ENCODE peak calls at places on chromosomes 1 and 21, in five cellular contexts. B is activated CD8-positive, alpha-beta T cell treated with anti-CD3 and anti-CD28 coated beads for 36 hours; O is uterus; P is esophagus squamous epithelium; I is WTC11. Z is an unnamed sample.

GRCh38 chr1:30250338-30251022 is 472.9 kb downstream of the MATN1 start:
- DNase-seq in B (no peak), O (no peak), P (no peak), I (no peak), Z (no peak)

GRCh38 chr1:222828939-222829338 is 14.1 kb downstream of the DISP1 start:
- DNase-seq in B (no peak), O (no peak), P (no peak), I (no peak), Z (no peak)

GRCh38 chr1:3692593-3692992 is 40.3 kb downstream of the TP73 start:
- DNase-seq in B (no peak), O (no peak), P (no peak), I (no peak), Z (no peak)

GRCh38 chr21:42003051-42003461 is 7.1 kb downstream of the ZBTB21 start:
- DNase-seq in B (peak), O (no peak), P (no peak), I (no peak), Z (no peak)

GRCh38 chr1:20357796-20358195 is 67.1 kb downstream of the VWA5B1 start:
- DNase-seq in B (no peak), O (no peak), P (no peak), I (no peak), Z (no peak)

GRCh38 chr1:160637821-160638539 is 8.9 kb downstream of the SLAMF1 start:
- DNase-seq in B (peak), O (no peak), P (no peak), I (no peak), Z (peak)

GRCh38 chr1:30092051-30092858 is 631.1 kb downstream of the MATN1 start:
- DNase-seq in B (no peak), O (no peak), P (no peak), I (no peak), Z (no peak)

GRCh38 chr1:68111804-68112436 is 61.5 kb upstream of the DIRAS3 start:
- DNase-seq in B (no peak), O (peak), P (no peak), I (peak), Z (no peak)

GRCh38 chr1:207762622-207763021 is 10.8 kb downstream of the CD46 start:
- DNase-seq in B (no peak), O (no peak), P (no peak), I (no peak), Z (no peak)

GRCh38 chr1:168234846-168235547 is 9.2 kb downstream of the SFT2D2 start:
- DNase-seq in B (peak), O (no peak), P (no peak), I (peak), Z (peak)

GRCh38 chr1:55049914-55050278 is 10.5 kb downstream of the PCSK9 start:
- DNase-seq in B (no peak), O (no peak), P (no peak), I (no peak), Z (no peak)

GRCh38 chr1:59686170-59686569 is 128.6 kb upstream of the HOOK1 start:
- DNase-seq in B (no peak), O (no peak), P (no peak), I (no peak), Z (no peak)

GRCh38 chr1:225462714-225463574 is 35.1 kb upstream of the LBR start:
- DNase-seq in B (no peak), O (peak), P (no peak), I (no peak), Z (no peak)

GRCh38 chr1:244391761-244392160 is 59.9 kb downstream of the ADSS2 start:
- DNase-seq in B (no peak), O (no peak), P (no peak), I (no peak), Z (no peak)

GRCh38 chr1:10934150-10934818 is 78.2 kb upstream of the TARDBP start:
- DNase-seq in B (no peak), O (no peak), P (no peak), I (no peak), Z (no peak)

GRCh38 chr1:220827445-220828210 is 40.9 kb downstream of the MTARC1 start:
- DNase-seq in B (no peak), O (no peak), P (no peak), I (no peak), Z (no peak)

GRCh38 chr1:220828211-220828553 is 41.5 kb downstream of the MTARC1 start:
- DNase-seq in B (no peak), O (no peak), P (no peak), I (no peak), Z (no peak)

GRCh38 chr1:220828950-220829586 is 42.4 kb downstream of the MTARC1 start:
- DNase-seq in B (no peak), O (no peak), P (no peak), I (no peak), Z (no peak)

GRCh38 chr1:220834155-220834870 is 44.9 kb upstream of the HLX start:
- DNase-seq in B (no peak), O (no peak), P (no peak), I (no peak), Z (no peak)

GRCh38 chr1:220833436-220833835 is 45.8 kb upstream of the HLX start:
- DNase-seq in B (no peak), O (no peak), P (no peak), I (no peak), Z (no peak)
- TF ChIP-seq CTCF in B (no peak), O (no peak), P (no peak), I (no peak), Z (no peak)

GRCh38 chr21:44437696-44438431 is 17.4 kb upstream of the LRRC3 start:
- DNase-seq in B (no peak), O (no peak), P (no peak), I (no peak), Z (no peak)

GRCh38 chr21:44438531-44439210 is 16.6 kb upstream of the LRRC3 start:
- DNase-seq in B (no peak), O (no peak), P (no peak), I (no peak), Z (no peak)

GRCh38 chr21:44440241-44441040 is 14.9 kb upstream of the LRRC3 start:
- DNase-seq in B (no peak), O (no peak), P (no peak), I (no peak), Z (no peak)

GRCh38 chr21:44441041-44441400 is 14.3 kb upstream of the LRRC3 start:
- DNase-seq in B (no peak), O (no peak), P (no peak), I (no peak), Z (no peak)

GRCh38 chr21:44439211-44439600 is 16.1 kb upstream of the LRRC3 start:
- DNase-seq in B (no peak), O (no peak), P (no peak), I (no peak), Z (no peak)
- TF ChIP-seq CTCF in B (no peak), O (no peak), P (no peak), I (no peak), Z (no peak)

GRCh38 chr1:181501612-181502011 is 18.3 kb downstream of the CACNA1E start:
- DNase-seq in B (no peak), O (no peak), P (no peak), I (no peak), Z (no peak)

GRCh38 chr1:181499825-181500224 is 16.5 kb downstream of the CACNA1E start:
- DNase-seq in B (no peak), O (no peak), P (no peak), I (no peak), Z (no peak)

GRCh38 chr1:181493885-181494284 is 10.6 kb downstream of the CACNA1E start:
- DNase-seq in B (no peak), O (no peak), P (no peak), I (no peak), Z (no peak)

GRCh38 chr1:181496759-181497158 is 13.4 kb downstream of the CACNA1E start:
- DNase-seq in B (no peak), O (no peak), P (no peak), I (no peak), Z (no peak)

GRCh38 chr1:181497870-181498269 is 14.6 kb downstream of the CACNA1E start:
- DNase-seq in B (no peak), O (no peak), P (no peak), I (no peak), Z (no peak)
- TF ChIP-seq CTCF in B (no peak), O (no peak), P (no peak), I (no peak), Z (no peak)

DNA sequence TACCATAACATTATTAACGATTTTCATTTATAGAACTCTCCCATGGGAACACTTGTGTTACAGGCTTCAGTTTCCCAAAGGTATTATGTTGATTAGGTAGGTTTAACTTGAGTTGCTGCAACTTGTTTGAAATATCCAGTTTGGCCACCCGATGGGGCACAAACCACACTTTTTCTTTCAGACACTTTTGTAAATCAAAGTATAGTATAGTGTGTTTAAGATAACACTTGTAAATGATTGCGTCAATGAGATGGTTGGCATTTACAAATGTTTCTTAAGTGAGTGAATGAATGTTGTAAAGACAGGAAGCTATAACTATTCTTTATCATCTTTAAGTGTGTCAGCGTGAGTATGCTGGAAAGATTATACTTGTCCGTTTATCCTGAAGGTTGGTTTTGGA is 4.3 kb downstream of the XPR1 start:
- DNase-seq in B (no peak), O (no peak), P (no peak), I (no peak), Z (no peak)
- TF ChIP-seq CTCF in B (no peak), O (no peak), P (no peak), I (no peak), Z (no peak)

GRCh38 chr1:37098196-37098595 is 63.9 kb upstream of the GRIK3 start:
- DNase-seq in B (no peak), O (no peak), P (no peak), I (no peak), Z (no peak)

GRCh38 chr1:37092937-37093336 is 58.6 kb upstream of the GRIK3 start:
- DNase-seq in B (no peak), O (no peak), P (no peak), I (no peak), Z (no peak)

GRCh38 chr1:37094302-37094701 is 60.0 kb upstream of the GRIK3 start:
- DNase-seq in B (no peak), O (no peak), P (no peak), I (no peak), Z (no peak)

GRCh38 chr1:37100310-37100709 is 66.0 kb upstream of the GRIK3 start:
- DNase-seq in B (no peak), O (no peak), P (no peak), I (no peak), Z (no peak)

GRCh38 chr1:37096523-37096922 is 62.2 kb upstream of the GRIK3 start:
- DNase-seq in B (peak), O (no peak), P (no peak), I (peak), Z (no peak)
- TF ChIP-seq CTCF in B (peak), O (no peak), P (no peak), I (peak), Z (peak)

DNA sequence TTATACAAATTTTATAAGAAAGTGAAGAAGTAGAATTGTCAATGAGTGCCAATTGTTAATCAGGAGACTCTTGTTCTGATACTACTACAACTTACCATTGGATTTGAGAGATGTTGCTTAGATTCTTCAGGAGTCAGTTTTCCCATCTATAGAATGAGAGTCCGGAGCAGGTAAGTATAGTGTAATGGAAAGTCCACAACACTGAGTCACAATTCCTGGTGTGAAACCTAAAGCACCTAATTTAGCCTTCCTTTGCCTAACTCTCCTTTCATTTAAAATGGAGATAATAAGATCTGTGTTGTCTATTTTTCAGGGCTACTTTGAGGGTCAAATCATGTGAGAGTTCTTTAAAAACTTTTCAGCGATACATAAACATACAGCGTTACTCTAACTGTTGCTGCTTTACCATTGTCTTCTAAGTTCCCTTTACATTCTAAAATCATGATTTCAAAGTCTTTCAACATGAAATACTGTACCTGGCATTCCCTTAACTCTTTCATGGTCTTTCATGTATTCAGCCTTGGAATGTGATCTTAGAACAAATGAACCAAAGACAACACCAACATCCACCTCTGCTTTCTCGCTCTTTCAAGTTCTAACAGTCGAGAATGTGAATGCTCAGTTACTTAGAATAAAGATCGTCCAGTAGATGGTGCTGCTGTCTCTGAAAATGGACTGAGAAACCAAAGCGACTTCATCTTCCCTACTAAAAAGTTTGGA is 90.9 kb downstream of the SLC30A10 start:
- DNase-seq in B (peak), O (no peak), P (no peak), I (no peak), Z (peak)
- TF ChIP-seq CTCF in B (peak), O (peak), P (no peak), I (no peak), Z (peak)

Z was measured in GM20000.